ENCODE peak calls at places on chromosome 13, in four cellular contexts. X is PC-3, L is HCT116, Z is neural progenitor cell. M is an unnamed sample. For H3K9me3, the result is how much of the 10 kb centered on the place peaks cover.

GRCh38 chr13:114096031-114096485 is 36.4 kb downstream of the RASA3 start:
- DNase-seq in X (no peak), L (no peak), Z (no peak), M (no peak)

GRCh38 chr13:94020833-94021232 is 458.6 kb downstream of the DCT start:
- DNase-seq in X (peak), L (no peak), Z (no peak), M (no peak)

GRCh38 chr13:21917046-21918010 is 246.5 kb downstream of the FGF9 start:
- DNase-seq in X (no peak), L (no peak), Z (no peak), M (no peak)

GRCh38 chr13:49124693-49125304 is 95.3 kb upstream of the MLNR start:
- DNase-seq in X (no peak), L (no peak), Z (no peak), M (no peak)

GRCh38 chr13:30415430-30416030 is 6.8 kb upstream of the UBE2L5 start:
- DNase-seq in X (no peak), L (no peak), Z (no peak), M (no peak)

GRCh38 chr13:90445179-90445578 is 902.3 kb upstream of the MIR17HG start:
- DNase-seq in X (peak), L (peak), Z (peak), M (no peak)

GRCh38 chr13:87274209-87274819 is 396.9 kb upstream of the SLITRK5 start:
- DNase-seq in X (peak), L (peak), Z (peak), M (peak)

GRCh38 chr13:41609828-41610227 is 152.5 kb downstream of the RGCC start:
- DNase-seq in X (no peak), L (no peak), Z (no peak), M (no peak)

GRCh38 chr13:48828962-48829405 is 146.7 kb upstream of the FNDC3A start:
- DNase-seq in X (peak), L (no peak), Z (no peak), M (no peak)

GRCh38 chr13:47330031-47330430 is 433.2 kb upstream of the HTR2A start:
- DNase-seq in X (no peak), L (no peak), Z (no peak), M (no peak)

DNA sequence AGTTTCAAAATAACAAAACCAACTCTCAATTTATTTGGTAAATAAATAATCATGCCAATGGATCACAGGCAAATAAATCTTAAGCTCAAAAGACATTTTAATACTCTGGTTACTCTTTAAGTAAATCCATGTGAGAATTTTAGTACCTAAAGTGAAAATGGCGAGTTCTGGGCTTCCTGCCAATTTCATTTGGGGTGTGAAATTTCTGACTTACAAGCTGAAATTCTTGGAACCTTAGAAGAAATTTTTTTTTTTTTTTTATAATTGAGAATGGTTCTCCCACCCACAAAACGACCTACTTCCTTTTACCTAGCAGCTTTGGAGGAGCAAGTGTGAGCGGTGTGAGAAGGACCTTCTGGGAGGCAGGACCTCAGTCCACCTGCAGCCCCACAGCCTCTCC is 354.5 kb upstream of the NBEA start:
- DNase-seq in X (no peak), L (no peak), Z (no peak), M (no peak)
- TF ChIP-seq EZH2phosphoT487 in X (no peak), L (no peak), Z (no peak), M (no peak)

GRCh38 chr13:18232298-18232993 is 949.2 kb downstream of the TUBA3C start:
- DNase-seq in X (no peak), L (no peak), Z (no peak), M (no peak)
- H3K9me3 ChIP-seq in X (under half), L (under half), Z (under half), M (under half)

GRCh38 chr13:27795718-27796019 is 3.4 kb downstream of the GSX1 start:
- DNase-seq in X (no peak), L (no peak), Z (no peak), M (no peak)

GRCh38 chr13:27794921-27795717 is 2.8 kb downstream of the GSX1 start:
- DNase-seq in X (no peak), L (no peak), Z (peak), M (no peak)

GRCh38 chr13:27796544-27797227 is 4.4 kb downstream of the GSX1 start:
- DNase-seq in X (no peak), L (no peak), Z (no peak), M (no peak)

GRCh38 chr13:27794075-27794691 is 1.9 kb downstream of the GSX1 start:
- DNase-seq in X (no peak), L (no peak), Z (no peak), M (no peak)

DNA sequence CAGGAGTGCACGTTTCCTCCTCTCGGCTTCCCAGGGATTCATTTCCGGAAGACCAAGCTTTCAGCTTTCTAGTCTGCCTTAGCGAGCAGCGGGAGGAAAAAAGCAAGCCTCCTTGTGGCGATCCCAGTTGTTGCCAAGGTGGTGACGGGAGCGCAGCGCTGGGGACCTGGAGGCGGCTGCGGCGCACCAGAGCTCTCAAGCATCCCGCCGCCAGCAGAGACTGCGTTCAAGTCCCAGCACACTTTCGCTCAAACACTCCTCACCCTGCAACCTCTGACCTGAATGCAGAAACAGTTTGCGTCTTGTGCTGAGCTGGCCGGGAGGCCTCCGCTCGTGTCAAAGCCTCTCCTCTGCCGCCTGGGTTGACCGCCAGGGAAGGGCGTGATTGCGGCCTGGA is 4.9 kb downstream of the GSX1 start:
- DNase-seq in X (peak), L (no peak), Z (peak), M (no peak)
- TF ChIP-seq EZH2phosphoT487 in X (no peak), L (no peak), Z (peak), M (no peak)

DNA sequence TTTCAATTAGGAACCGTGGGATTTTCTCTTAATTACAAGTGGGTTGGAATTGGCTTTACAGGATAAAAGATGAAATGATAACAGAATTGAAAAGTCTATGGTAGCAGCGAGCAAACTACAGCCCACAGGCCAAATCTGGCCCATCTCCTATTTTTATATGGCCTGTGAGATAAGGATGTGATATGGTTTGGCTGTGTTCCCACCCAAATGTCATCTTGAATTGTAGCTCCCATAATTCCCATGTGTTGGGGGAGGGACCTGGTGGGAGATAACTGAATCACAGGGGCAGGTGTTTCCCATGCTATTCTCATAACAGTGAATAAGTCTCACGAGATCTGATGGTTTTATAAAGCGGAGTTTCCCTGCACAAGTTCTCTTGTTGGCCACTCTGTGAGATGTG is 19.0 kb downstream of the CRYL1 start:
- DNase-seq in X (no peak), L (no peak), Z (no peak), M (no peak)
- H3K9me3 ChIP-seq in X (under half), L (under half), Z (under half), M (under half)

GRCh38 chr13:73903561-73903960 is 230.6 kb downstream of the KLF12 start:
- DNase-seq in X (no peak), L (no peak), Z (no peak), M (no peak)
- TF ChIP-seq EZH2phosphoT487 in X (no peak), L (no peak), Z (no peak), M (no peak)

DNA sequence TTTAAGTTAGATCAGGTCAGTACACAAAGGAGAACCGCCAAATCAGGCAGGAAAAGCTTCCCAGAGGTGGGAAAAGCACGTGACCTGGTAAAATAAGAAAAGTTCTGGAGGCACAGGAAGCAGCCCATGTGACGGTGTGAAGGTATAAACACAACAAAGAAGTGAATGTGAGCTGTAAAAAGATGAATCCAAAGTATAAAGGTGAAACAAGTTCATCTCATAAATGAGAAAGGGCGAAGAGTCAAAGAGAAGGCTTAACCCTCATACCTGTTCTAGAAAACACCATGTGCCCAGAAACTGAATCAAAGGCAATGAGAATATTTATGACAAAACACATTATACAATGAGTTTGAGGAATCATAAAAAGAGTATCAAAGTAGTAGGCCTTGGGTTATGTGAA is 47.0 kb downstream of the USP12 start:
- DNase-seq in X (no peak), L (no peak), Z (no peak), M (no peak)
- H3K9me3 ChIP-seq in X (under half), L (under half), Z (under half), M (under half)

DNA sequence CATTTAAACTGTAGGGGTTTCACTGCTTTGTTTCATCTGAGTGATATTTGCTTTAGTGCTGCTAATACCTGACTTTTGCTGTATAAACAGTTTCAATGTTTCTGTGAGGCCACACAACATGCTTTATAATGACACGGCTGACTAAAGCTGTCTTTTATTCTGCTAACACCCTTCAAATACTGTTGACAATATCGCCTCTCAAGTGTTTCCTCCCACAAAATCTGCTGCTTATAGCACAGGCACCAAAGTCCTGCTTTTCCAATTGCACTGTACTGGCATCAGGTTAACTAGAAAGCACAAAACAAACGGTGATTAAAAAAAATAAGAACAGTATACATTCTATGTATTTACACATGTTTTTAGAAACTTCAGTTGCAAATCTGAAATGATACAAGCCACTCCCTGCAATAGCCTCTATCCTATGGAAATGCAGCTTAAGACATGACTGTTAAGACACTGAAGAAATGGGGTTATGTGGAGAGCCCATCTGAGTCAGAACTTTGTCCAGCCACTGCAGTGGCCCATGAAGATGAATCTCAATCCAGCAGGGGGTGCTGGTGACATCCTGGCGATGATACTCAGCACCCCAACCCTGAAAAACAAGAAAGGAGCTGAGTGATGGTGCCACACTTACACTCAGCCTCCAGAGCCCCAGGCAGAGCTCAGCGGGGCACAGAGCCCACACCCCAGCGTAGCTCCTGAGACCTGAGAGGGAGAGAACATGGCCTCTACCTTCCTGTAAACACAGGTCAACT is 29.4 kb downstream of the RFXAP start:
- DNase-seq in X (no peak), L (no peak), Z (peak), M (no peak)
- TF ChIP-seq EZH2phosphoT487 in X (no peak), L (no peak), Z (no peak), M (no peak)

GRCh38 chr13:53408847-53409568 is 380.4 kb downstream of the OLFM4 start:
- DNase-seq in X (no peak), L (no peak), Z (no peak), M (no peak)

GRCh38 chr13:53405616-53406015 is 377.0 kb downstream of the OLFM4 start:
- DNase-seq in X (no peak), L (no peak), Z (peak), M (no peak)

GRCh38 chr13:53408306-53408705 is 379.7 kb downstream of the OLFM4 start:
- DNase-seq in X (no peak), L (no peak), Z (no peak), M (no peak)

GRCh38 chr13:53411443-53411842 is 382.8 kb downstream of the OLFM4 start:
- DNase-seq in X (no peak), L (no peak), Z (peak), M (no peak)
- H3K9me3 ChIP-seq in X (under half), L (under half), Z (under half), M (under half)

DNA sequence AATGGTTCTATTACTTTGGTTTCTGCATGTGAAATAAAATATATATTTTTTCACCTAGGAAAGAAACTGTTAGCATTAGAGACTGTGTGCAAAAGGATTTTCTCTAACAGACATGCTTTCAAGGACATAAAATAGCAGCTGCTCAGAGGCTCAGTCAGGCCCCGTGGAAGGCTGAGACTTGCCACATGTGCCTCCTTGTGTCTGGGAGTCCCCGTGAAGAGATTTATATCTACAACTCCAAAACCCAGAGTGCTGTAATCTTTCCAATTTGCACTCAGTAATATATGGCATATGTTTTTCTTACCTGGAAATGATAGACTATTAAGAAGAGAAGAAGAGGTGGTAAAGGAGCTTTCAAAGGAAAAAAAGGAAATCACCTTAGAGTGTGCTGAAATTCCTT is 371.6 kb upstream of the OBI1 start:
- DNase-seq in X (no peak), L (no peak), Z (no peak), M (no peak)
- TF ChIP-seq EZH2phosphoT487 in X (no peak), L (no peak), Z (no peak), M (no peak)

GRCh38 chr13:19070398-19070735 is 111.3 kb downstream of the TUBA3C start:
- DNase-seq in X (no peak), L (no peak), Z (no peak), M (no peak)
- H3K9me3 ChIP-seq in X (under half), L (under half), Z (under half), M (under half)